ENCODE peak calls at places on chromosomes 11 and 22, in seven cellular contexts. I is upper lobe of right lung, M is AG09319, G is progenitor cell of endocrine pancreas, X is neural crest cell, D is foreskin fibroblast, C is heart left ventricle. R is an unnamed sample.

GRCh38 chr11:31106963-31107576 is 262.5 kb downstream of the DCDC1 start:
- DNase-seq in I (peak; percentile 57), M (no peak), G (peak; percentile 56), X (peak; percentile 85), D (no peak), C (peak; percentile 41), R (no peak)

GRCh38 chr11:12981879-12982531 is 27.1 kb upstream of the RASSF10 start:
- DNase-seq in I (no peak), M (no peak), G (no peak), X (no peak), D (peak; percentile 57), C (no peak), R (no peak)

GRCh38 chr22:25780673-25781072 is 38.7 kb downstream of the MYO18B start:
- DNase-seq in I (no peak), M (no peak), G (no peak), X (no peak), D (peak; percentile 25), C (no peak), R (no peak)

GRCh38 chr22:28934026-28934425 is 50.7 kb downstream of the ZNRF3 start:
- DNase-seq in I (no peak), M (no peak), G (no peak), X (no peak), D (no peak), C (no peak), R (no peak)

GRCh38 chr11:35280727-35281126 is 138.6 kb downstream of the SLC1A2 start:
- DNase-seq in I (no peak), M (no peak), G (no peak), X (no peak), D (no peak), C (no peak), R (no peak)

GRCh38 chr11:116853461-116854073 is 16.1 kb upstream of the APOA1 start:
- DNase-seq in I (no peak), M (no peak), G (no peak), X (no peak), D (peak; percentile 95), C (no peak), R (peak; percentile 64)

GRCh38 chr11:35579557-35580396 is 38.5 kb upstream of the FJX1 start:
- DNase-seq in I (no peak), M (peak; percentile 90), G (no peak), X (no peak), D (peak; percentile 96), C (no peak), R (no peak)

GRCh38 chr22:24029304-24029703 is 18.2 kb downstream of the CABIN1 start:
- DNase-seq in I (no peak), M (no peak), G (no peak), X (no peak), D (no peak), C (no peak), R (no peak)

GRCh38 chr11:68932933-68933577 is 29.4 kb downstream of the IGHMBP2 start:
- DNase-seq in I (no peak), M (no peak), G (no peak), X (no peak), D (no peak), C (no peak), R (no peak)

GRCh38 chr22:37647928-37648327 is 8.5 kb downstream of the SH3BP1 start:
- DNase-seq in I (no peak), M (no peak), G (no peak), X (no peak), D (no peak), C (no peak), R (no peak)

GRCh38 chr11:116357769-116358544 is 414.8 kb downstream of the BUD13 start:
- DNase-seq in I (peak; percentile 76), M (no peak), G (peak; percentile 24), X (peak; percentile 40), D (no peak), C (no peak), R (no peak)

GRCh38 chr11:8810331-8811301 is 100.4 kb upstream of the AKIP1 start:
- DNase-seq in I (peak; percentile 91), M (peak; percentile 71), G (peak; percentile 47), X (peak; percentile 65), D (peak; percentile 94), C (peak; percentile 86), R (no peak)

GRCh38 chr22:50141891-50142363 is 28.6 kb upstream of the PANX2 start:
- DNase-seq in I (no peak), M (no peak), G (no peak), X (peak; percentile 32), D (no peak), C (no peak), R (no peak)

GRCh38 chr11:1382831-1383607 is 6.7 kb upstream of the BRSK2 start:
- DNase-seq in I (peak; percentile 92), M (no peak), G (peak; percentile 43), X (peak; percentile 55), D (peak; percentile 86), C (peak; percentile 89), R (peak; percentile 89)

GRCh38 chr22:29983296-29983917 is 96.9 kb upstream of the HORMAD2 start:
- DNase-seq in I (no peak), M (no peak), G (no peak), X (no peak), D (no peak), C (no peak), R (no peak)

GRCh38 chr11:107675902-107676301 is 36.0 kb downstream of the SLN start:
- DNase-seq in I (no peak), M (no peak), G (no peak), X (no peak), D (no peak), C (no peak), R (no peak)

DNA sequence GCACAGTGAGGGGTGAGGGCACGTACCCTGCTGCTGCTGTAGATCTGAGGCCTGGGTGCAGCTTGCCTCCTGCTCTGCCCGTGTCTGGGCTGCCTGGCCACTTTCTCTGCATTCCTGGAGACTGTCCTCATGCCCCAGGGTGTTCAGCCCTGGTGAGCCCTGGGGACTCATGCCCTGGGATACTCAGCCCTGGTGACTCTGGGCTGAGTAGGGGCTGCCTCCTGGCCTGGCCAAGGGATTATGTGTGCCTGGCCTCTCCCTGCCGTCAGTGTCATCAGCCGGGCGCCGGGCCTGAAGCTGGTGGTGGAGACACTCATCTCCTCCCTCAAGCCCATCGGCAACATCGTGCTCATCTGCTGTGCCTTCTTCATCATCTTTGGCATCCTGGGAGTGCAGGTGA is 94.7 kb downstream of the CACNA1I start:
- DNase-seq in I (no peak), M (no peak), G (no peak), X (no peak), D (no peak), C (no peak), R (no peak)
- TF ChIP-seq CTCF in I (no peak), M (no peak), G (no peak), X (no peak), D (no peak), C (no peak), R (no peak)

GRCh38 chr11:45180158-45180887 is 33.9 kb downstream of the PRDM11 start:
- DNase-seq in I (peak; percentile 85), M (no peak), G (peak; percentile 56), X (peak; percentile 36), D (peak; percentile 67), C (peak; percentile 58), R (no peak)
- TF ChIP-seq CTCF in I (peak; percentile 44), M (peak; percentile 36), G (peak; percentile 55), X (peak; percentile 49), D (peak; percentile 20), C (peak; percentile 57), R (no peak)

GRCh38 chr22:44567846-44568493 is 69.9 kb upstream of the RTL6 start:
- DNase-seq in I (peak; percentile 69), M (no peak), G (no peak), X (no peak), D (peak; percentile 63), C (no peak), R (no peak)
- TF ChIP-seq CTCF in I (peak; percentile 63), M (peak; percentile 57), G (peak; percentile 53), X (peak; percentile 53), D (peak; percentile 56), C (peak; percentile 59), R (peak; percentile 71)

DNA sequence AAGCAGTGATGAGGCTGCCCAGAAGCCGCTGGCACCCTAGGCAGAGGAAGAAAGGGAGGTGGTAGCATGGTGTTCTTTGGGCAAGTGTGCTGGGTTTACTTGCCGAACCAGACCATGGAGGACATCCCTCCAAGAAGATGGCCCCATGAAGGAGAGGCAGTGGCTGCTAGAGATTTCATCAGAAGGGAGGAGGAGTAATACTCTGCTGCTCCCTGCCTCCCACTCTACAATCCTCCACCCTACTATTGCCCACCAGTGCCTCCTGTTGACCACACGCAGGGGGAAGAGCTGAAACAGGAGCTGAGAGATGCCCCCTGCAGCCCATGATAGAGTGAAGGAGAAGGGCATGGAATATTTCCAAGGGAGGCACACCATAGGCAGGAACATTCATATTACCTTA is 51.0 kb upstream of the PRSS23 start:
- DNase-seq in I (no peak), M (no peak), G (no peak), X (no peak), D (peak; percentile 20), C (no peak), R (no peak)
- TF ChIP-seq CTCF in I (no peak), M (no peak), G (no peak), X (no peak), D (no peak), C (no peak), R (no peak)

DNA sequence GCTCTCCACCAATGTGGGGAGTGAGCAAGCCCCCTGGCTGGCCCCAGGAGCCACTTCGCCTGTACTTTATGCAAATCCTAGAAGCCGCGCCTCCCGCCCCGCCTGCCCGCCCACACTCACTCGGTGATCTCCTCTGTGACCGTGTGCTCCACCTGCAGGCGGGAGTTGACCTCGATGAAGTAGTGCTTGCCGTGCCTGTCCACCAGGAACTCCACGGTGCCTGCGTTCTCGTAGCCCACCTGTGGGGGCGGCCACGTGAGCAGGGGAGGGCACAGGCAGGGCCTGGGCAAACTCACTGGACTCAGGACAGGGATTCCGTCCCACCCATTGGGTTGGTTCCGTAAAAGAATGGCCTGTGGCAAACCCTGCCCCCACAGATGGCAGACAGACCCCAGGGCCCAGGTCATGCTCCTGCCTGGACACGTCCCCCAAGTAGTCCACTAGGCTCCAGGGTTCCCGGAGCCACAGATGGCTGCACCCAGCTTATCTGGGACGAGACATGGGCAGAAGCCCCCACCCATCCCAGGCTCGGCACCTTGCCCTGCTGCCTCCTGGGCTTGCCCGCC is 11.9 kb downstream of the LRFN4 start:
- DNase-seq in I (peak; percentile 85), M (no peak), G (peak; percentile 61), X (no peak), D (no peak), C (no peak), R (no peak)
- TF ChIP-seq CTCF in I (peak; percentile 46), M (no peak), G (peak; percentile 61), X (peak; percentile 56), D (no peak), C (no peak), R (peak; percentile 44)

R was measured in CD14-positive monocyte.